ENCODE peak calls at places on chromosomes 2 and 18, in nine cellular contexts. One of them, this sample, is unnamed.

GRCh38 chr2:61882850-61883249 is 5.6 kb downstream of the CCT4 start:
- DNase-seq in NB4: no peak
- DNase-seq in GM23248: no peak
- DNase-seq in BE2C: no peak
- DNase-seq in psoas muscle: no peak
- DNase-seq in AG10803: no peak
- DNase-seq in astrocyte of the cerebellum: no peak
- DNase-seq in aorta: no peak
- DNase-seq in WERI-Rb-1: no peak
- DNase-seq in this sample: no peak

GRCh38 chr2:199596549-199596948 is 138.8 kb upstream of the SATB2 start:
- DNase-seq in NB4: peak; percentile 58
- DNase-seq in GM23248: peak; percentile 45
- DNase-seq in BE2C: no peak
- DNase-seq in psoas muscle: no peak
- DNase-seq in AG10803: peak; percentile 34
- DNase-seq in astrocyte of the cerebellum: no peak
- DNase-seq in aorta: no peak
- DNase-seq in WERI-Rb-1: no peak
- DNase-seq in this sample: no peak

GRCh38 chr2:207792244-207792785 is 22.6 kb upstream of the FZD5 start:
- DNase-seq in NB4: peak; percentile 83
- DNase-seq in GM23248: peak; percentile 74
- DNase-seq in BE2C: no peak
- DNase-seq in psoas muscle: no peak
- DNase-seq in AG10803: peak; percentile 49
- DNase-seq in astrocyte of the cerebellum: peak; percentile 47
- DNase-seq in aorta: no peak
- DNase-seq in WERI-Rb-1: no peak
- DNase-seq in this sample: peak; percentile 26

GRCh38 chr18:80006726-80007125 is 18.4 kb upstream of the TXNL4A start:
- DNase-seq in NB4: no peak
- DNase-seq in GM23248: no peak
- DNase-seq in BE2C: no peak
- DNase-seq in psoas muscle: no peak
- DNase-seq in AG10803: no peak
- DNase-seq in astrocyte of the cerebellum: no peak
- DNase-seq in aorta: no peak
- DNase-seq in WERI-Rb-1: no peak
- DNase-seq in this sample: no peak

GRCh38 chr18:13318644-13319501 is 100.3 kb downstream of the LDLRAD4 start:
- DNase-seq in NB4: peak; percentile 31
- DNase-seq in GM23248: no peak
- DNase-seq in BE2C: no peak
- DNase-seq in psoas muscle: no peak
- DNase-seq in AG10803: peak; percentile 10
- DNase-seq in astrocyte of the cerebellum: no peak
- DNase-seq in aorta: no peak
- DNase-seq in WERI-Rb-1: no peak
- DNase-seq in this sample: no peak

GRCh38 chr18:49029628-49030027 is 78.9 kb upstream of the SMAD7 start:
- DNase-seq in NB4: no peak
- DNase-seq in GM23248: no peak
- DNase-seq in BE2C: no peak
- DNase-seq in psoas muscle: peak; percentile 32
- DNase-seq in AG10803: no peak
- DNase-seq in astrocyte of the cerebellum: no peak
- DNase-seq in aorta: no peak
- DNase-seq in WERI-Rb-1: no peak
- DNase-seq in this sample: no peak

GRCh38 chr18:1585881-1586488 is 681.3 kb downstream of the ADCYAP1 start:
- DNase-seq in NB4: peak; percentile 45
- DNase-seq in GM23248: peak; percentile 51
- DNase-seq in BE2C: no peak
- DNase-seq in psoas muscle: no peak
- DNase-seq in AG10803: peak; percentile 25
- DNase-seq in astrocyte of the cerebellum: peak; percentile 18
- DNase-seq in aorta: no peak
- DNase-seq in WERI-Rb-1: no peak
- DNase-seq in this sample: peak; percentile 4

GRCh38 chr2:132752421-132753206 is 82.6 kb upstream of the LYPD1 start:
- DNase-seq in NB4: no peak
- DNase-seq in GM23248: no peak
- DNase-seq in BE2C: no peak
- DNase-seq in psoas muscle: no peak
- DNase-seq in AG10803: no peak
- DNase-seq in astrocyte of the cerebellum: no peak
- DNase-seq in aorta: no peak
- DNase-seq in WERI-Rb-1: no peak
- DNase-seq in this sample: no peak

GRCh38 chr2:111071480-111072143 is 49.1 kb upstream of the BCL2L11 start:
- DNase-seq in NB4: peak; percentile 15
- DNase-seq in GM23248: peak; percentile 59
- DNase-seq in BE2C: no peak
- DNase-seq in psoas muscle: no peak
- DNase-seq in AG10803: peak; percentile 60
- DNase-seq in astrocyte of the cerebellum: peak; percentile 70
- DNase-seq in aorta: peak; percentile 55
- DNase-seq in WERI-Rb-1: no peak
- DNase-seq in this sample: peak; percentile 68

GRCh38 chr2:234290671-234291070 is 206.2 kb downstream of the ARL4C start:
- DNase-seq in NB4: peak; percentile 43
- DNase-seq in GM23248: no peak
- DNase-seq in BE2C: no peak
- DNase-seq in psoas muscle: no peak
- DNase-seq in AG10803: no peak
- DNase-seq in astrocyte of the cerebellum: no peak
- DNase-seq in aorta: peak; percentile 77
- DNase-seq in WERI-Rb-1: no peak
- DNase-seq in this sample: no peak

GRCh38 chr2:173278794-173279527 is 75.7 kb upstream of the CDCA7 start:
- DNase-seq in NB4: peak; percentile 28
- DNase-seq in GM23248: peak; percentile 21
- DNase-seq in BE2C: no peak
- DNase-seq in psoas muscle: no peak
- DNase-seq in AG10803: no peak
- DNase-seq in astrocyte of the cerebellum: no peak
- DNase-seq in aorta: no peak
- DNase-seq in WERI-Rb-1: no peak
- DNase-seq in this sample: no peak

GRCh38 chr18:35289293-35290069 is 548 bp downstream of the ZSCAN30 start:
- DNase-seq in NB4: peak; percentile 25
- DNase-seq in GM23248: peak; percentile 58
- DNase-seq in BE2C: no peak
- DNase-seq in psoas muscle: no peak
- DNase-seq in AG10803: peak; percentile 39
- DNase-seq in astrocyte of the cerebellum: no peak
- DNase-seq in aorta: no peak
- DNase-seq in WERI-Rb-1: no peak
- DNase-seq in this sample: no peak

GRCh38 chr2:185967335-185967734 is 228.7 kb downstream of the FSIP2 start:
- DNase-seq in NB4: no peak
- DNase-seq in GM23248: no peak
- DNase-seq in BE2C: no peak
- DNase-seq in psoas muscle: no peak
- DNase-seq in AG10803: no peak
- DNase-seq in astrocyte of the cerebellum: no peak
- DNase-seq in aorta: no peak
- DNase-seq in WERI-Rb-1: no peak
- DNase-seq in this sample: no peak

GRCh38 chr2:133780099-133780996 is 212.1 kb upstream of the NCKAP5 start:
- DNase-seq in NB4: peak; percentile 69
- DNase-seq in GM23248: peak; percentile 65
- DNase-seq in BE2C: peak; percentile 53
- DNase-seq in psoas muscle: no peak
- DNase-seq in AG10803: peak; percentile 73
- DNase-seq in astrocyte of the cerebellum: peak; percentile 76
- DNase-seq in aorta: no peak
- DNase-seq in WERI-Rb-1: peak; percentile 60
- DNase-seq in this sample: no peak

GRCh38 chr2:17583166-17583565 is 42.7 kb downstream of the VSNL1 start:
- DNase-seq in NB4: no peak
- DNase-seq in GM23248: peak; percentile 48
- DNase-seq in BE2C: no peak
- DNase-seq in psoas muscle: no peak
- DNase-seq in AG10803: peak; percentile 9
- DNase-seq in astrocyte of the cerebellum: no peak
- DNase-seq in aorta: no peak
- DNase-seq in WERI-Rb-1: no peak
- DNase-seq in this sample: no peak

GRCh38 chr2:191230174-191230573 is 15.0 kb upstream of the MYO1B start:
- DNase-seq in NB4: no peak
- DNase-seq in GM23248: peak; percentile 92
- DNase-seq in BE2C: no peak
- DNase-seq in psoas muscle: no peak
- DNase-seq in AG10803: peak; percentile 97
- DNase-seq in astrocyte of the cerebellum: peak; percentile 96
- DNase-seq in aorta: no peak
- DNase-seq in WERI-Rb-1: no peak
- DNase-seq in this sample: peak; percentile 95

GRCh38 chr2:162118166-162119031 is 33.6 kb downstream of the GCG start:
- DNase-seq in NB4: no peak
- DNase-seq in GM23248: peak; percentile 87
- DNase-seq in BE2C: no peak
- DNase-seq in psoas muscle: no peak
- DNase-seq in AG10803: peak; percentile 78
- DNase-seq in astrocyte of the cerebellum: no peak
- DNase-seq in aorta: no peak
- DNase-seq in WERI-Rb-1: no peak
- DNase-seq in this sample: peak; percentile 59

GRCh38 chr2:79529636-79530035 is 16.8 kb downstream of the CTNNA2 start:
- DNase-seq in NB4: no peak
- DNase-seq in GM23248: no peak
- DNase-seq in BE2C: no peak
- DNase-seq in psoas muscle: no peak
- DNase-seq in AG10803: no peak
- DNase-seq in astrocyte of the cerebellum: peak; percentile 5
- DNase-seq in aorta: no peak
- DNase-seq in WERI-Rb-1: no peak
- DNase-seq in this sample: no peak

GRCh38 chr2:224869601-224870000 is 153.4 kb upstream of the CCDC195 start:
- DNase-seq in NB4: no peak
- DNase-seq in GM23248: peak; percentile 90
- DNase-seq in BE2C: no peak
- DNase-seq in psoas muscle: no peak
- DNase-seq in AG10803: peak; percentile 87
- DNase-seq in astrocyte of the cerebellum: peak; percentile 85
- DNase-seq in aorta: no peak
- DNase-seq in WERI-Rb-1: no peak
- DNase-seq in this sample: peak; percentile 89

GRCh38 chr2:237600205-237600846 is 9.8 kb upstream of the RAB17 start:
- DNase-seq in NB4: no peak
- DNase-seq in GM23248: peak; percentile 84
- DNase-seq in BE2C: peak; percentile 41
- DNase-seq in psoas muscle: peak; percentile 84
- DNase-seq in AG10803: peak; percentile 84
- DNase-seq in astrocyte of the cerebellum: no peak
- DNase-seq in aorta: peak; percentile 78
- DNase-seq in WERI-Rb-1: peak; percentile 44
- DNase-seq in this sample: no peak
- H3K4me3 ChIP-seq in NB4: no peak overlapping the region
- H3K4me3 ChIP-seq in GM23248: peak overlapping the region; percentile 34
- H3K4me3 ChIP-seq in BE2C: no peak overlapping the region
- H3K4me3 ChIP-seq in psoas muscle: peak overlapping the region; percentile 54
- H3K4me3 ChIP-seq in AG10803: peak overlapping the region; percentile 29
- H3K4me3 ChIP-seq in astrocyte of the cerebellum: no peak overlapping the region
- H3K4me3 ChIP-seq in aorta: no peak overlapping the region
- H3K4me3 ChIP-seq in WERI-Rb-1: peak overlapping the region; percentile 19
- H3K4me3 ChIP-seq in this sample: no peak overlapping the region

GRCh38 chr2:201057089-201057499 is 14.4 kb downstream of the HYCC2 start:
- DNase-seq in NB4: no peak
- DNase-seq in GM23248: peak; percentile 28
- DNase-seq in BE2C: no peak
- DNase-seq in psoas muscle: no peak
- DNase-seq in AG10803: peak; percentile 20
- DNase-seq in astrocyte of the cerebellum: no peak
- DNase-seq in aorta: no peak
- DNase-seq in WERI-Rb-1: no peak
- DNase-seq in this sample: no peak
- H3K4me3 ChIP-seq in NB4: no peak overlapping the region
- H3K4me3 ChIP-seq in GM23248: no peak overlapping the region
- H3K4me3 ChIP-seq in BE2C: no peak overlapping the region
- H3K4me3 ChIP-seq in psoas muscle: peak overlapping the region; percentile 4
- H3K4me3 ChIP-seq in AG10803: no peak overlapping the region
- H3K4me3 ChIP-seq in astrocyte of the cerebellum: no peak overlapping the region
- H3K4me3 ChIP-seq in aorta: no peak overlapping the region
- H3K4me3 ChIP-seq in WERI-Rb-1: no peak overlapping the region
- H3K4me3 ChIP-seq in this sample: no peak overlapping the region

GRCh38 chr2:202037086-202037485 is 3.4 kb downstream of the FZD7 start:
- DNase-seq in NB4: no peak
- DNase-seq in GM23248: peak; percentile 59
- DNase-seq in BE2C: no peak
- DNase-seq in psoas muscle: no peak
- DNase-seq in AG10803: peak; percentile 54
- DNase-seq in astrocyte of the cerebellum: no peak
- DNase-seq in aorta: no peak
- DNase-seq in WERI-Rb-1: no peak
- DNase-seq in this sample: no peak

GRCh38 chr2:202042444-202042843 is 8.8 kb downstream of the FZD7 start:
- DNase-seq in NB4: no peak
- DNase-seq in GM23248: peak; percentile 70
- DNase-seq in BE2C: no peak
- DNase-seq in psoas muscle: no peak
- DNase-seq in AG10803: no peak
- DNase-seq in astrocyte of the cerebellum: no peak
- DNase-seq in aorta: no peak
- DNase-seq in WERI-Rb-1: no peak
- DNase-seq in this sample: no peak

GRCh38 chr2:202038471-202039277 is 5.0 kb downstream of the FZD7 start:
- DNase-seq in NB4: no peak
- DNase-seq in GM23248: peak; percentile 65
- DNase-seq in BE2C: no peak
- DNase-seq in psoas muscle: peak; percentile 77
- DNase-seq in AG10803: no peak
- DNase-seq in astrocyte of the cerebellum: no peak
- DNase-seq in aorta: no peak
- DNase-seq in WERI-Rb-1: no peak
- DNase-seq in this sample: no peak

GRCh38 chr2:202036601-202037037 is 3.0 kb downstream of the FZD7 start:
- DNase-seq in NB4: no peak
- DNase-seq in GM23248: peak; percentile 46
- DNase-seq in BE2C: peak; percentile 53
- DNase-seq in psoas muscle: no peak
- DNase-seq in AG10803: no peak
- DNase-seq in astrocyte of the cerebellum: no peak
- DNase-seq in aorta: no peak
- DNase-seq in WERI-Rb-1: peak; percentile 68
- DNase-seq in this sample: no peak

GRCh38 chr2:202039278-202040100 is 5.8 kb downstream of the FZD7 start:
- DNase-seq in NB4: no peak
- DNase-seq in GM23248: peak; percentile 44
- DNase-seq in BE2C: no peak
- DNase-seq in psoas muscle: no peak
- DNase-seq in AG10803: no peak
- DNase-seq in astrocyte of the cerebellum: no peak
- DNase-seq in aorta: no peak
- DNase-seq in WERI-Rb-1: no peak
- DNase-seq in this sample: no peak
- H3K4me3 ChIP-seq in NB4: no peak overlapping the region
- H3K4me3 ChIP-seq in GM23248: peak overlapping the region; percentile 80
- H3K4me3 ChIP-seq in BE2C: peak overlapping the region; percentile 1
- H3K4me3 ChIP-seq in psoas muscle: peak overlapping the region; percentile 87
- H3K4me3 ChIP-seq in AG10803: peak overlapping the region; percentile 88
- H3K4me3 ChIP-seq in astrocyte of the cerebellum: peak overlapping the region; percentile 10
- H3K4me3 ChIP-seq in aorta: no peak overlapping the region
- H3K4me3 ChIP-seq in WERI-Rb-1: no peak overlapping the region
- H3K4me3 ChIP-seq in this sample: no peak overlapping the region

GRCh38 chr18:75221397-75221796 is 10.8 kb downstream of the TSHZ1 start:
- DNase-seq in NB4: no peak
- DNase-seq in GM23248: peak; percentile 40
- DNase-seq in BE2C: no peak
- DNase-seq in psoas muscle: no peak
- DNase-seq in AG10803: no peak
- DNase-seq in astrocyte of the cerebellum: no peak
- DNase-seq in aorta: no peak
- DNase-seq in WERI-Rb-1: no peak
- DNase-seq in this sample: no peak
- H3K4me3 ChIP-seq in NB4: no peak overlapping the region
- H3K4me3 ChIP-seq in GM23248: no peak overlapping the region
- H3K4me3 ChIP-seq in BE2C: no peak overlapping the region
- H3K4me3 ChIP-seq in psoas muscle: no peak overlapping the region
- H3K4me3 ChIP-seq in AG10803: no peak overlapping the region
- H3K4me3 ChIP-seq in astrocyte of the cerebellum: no peak overlapping the region
- H3K4me3 ChIP-seq in aorta: no peak overlapping the region
- H3K4me3 ChIP-seq in WERI-Rb-1: no peak overlapping the region
- H3K4me3 ChIP-seq in this sample: no peak overlapping the region